ENCODE peak calls at places on chromosome 2, in ten cellular contexts. One of them, this sample, is unnamed.

GRCh38 chr2:218396688-218397501 is 2.8 kb upstream of the CTDSP1 start:
- DNase-seq in cardiac muscle cell: peak; percentile 67
- DNase-seq in neural progenitor cell: peak; percentile 50
- DNase-seq in left ventricle myocardium inferior: peak; percentile 84
- DNase-seq in heart right ventricle: peak; percentile 82
- DNase-seq in heart left ventricle: peak; percentile 92
- DNase-seq in lower lobe of right lung: peak; percentile 91
- DNase-seq in sigmoid colon: peak; percentile 92
- DNase-seq in gastrocnemius medialis: peak; percentile 68
- DNase-seq in colonic mucosa: peak; percentile 81
- DNase-seq in this sample: peak; percentile 75

GRCh38 chr2:105321875-105322646 is 7.5 kb downstream of the TGFBRAP1 start:
- DNase-seq in cardiac muscle cell: no peak
- DNase-seq in neural progenitor cell: no peak
- DNase-seq in left ventricle myocardium inferior: no peak
- DNase-seq in heart right ventricle: no peak
- DNase-seq in heart left ventricle: no peak
- DNase-seq in lower lobe of right lung: no peak
- DNase-seq in sigmoid colon: no peak
- DNase-seq in gastrocnemius medialis: no peak
- DNase-seq in colonic mucosa: no peak
- DNase-seq in this sample: no peak

GRCh38 chr2:137957033-137957432 is 7.2 kb upstream of the HNMT start:
- DNase-seq in cardiac muscle cell: no peak
- DNase-seq in neural progenitor cell: no peak
- DNase-seq in left ventricle myocardium inferior: no peak
- DNase-seq in heart right ventricle: no peak
- DNase-seq in heart left ventricle: no peak
- DNase-seq in lower lobe of right lung: no peak
- DNase-seq in sigmoid colon: no peak
- DNase-seq in gastrocnemius medialis: no peak
- DNase-seq in colonic mucosa: no peak
- DNase-seq in this sample: no peak

GRCh38 chr2:191245869-191246531 is 796 bp downstream of the MYO1B start:
- DNase-seq in cardiac muscle cell: peak; percentile 83
- DNase-seq in neural progenitor cell: peak; percentile 94
- DNase-seq in left ventricle myocardium inferior: peak; percentile 77
- DNase-seq in heart right ventricle: peak; percentile 69
- DNase-seq in heart left ventricle: peak; percentile 78
- DNase-seq in lower lobe of right lung: peak; percentile 86
- DNase-seq in sigmoid colon: peak; percentile 74
- DNase-seq in gastrocnemius medialis: peak; percentile 19
- DNase-seq in colonic mucosa: peak; percentile 84
- DNase-seq in this sample: no peak

GRCh38 chr2:28088970-28089369 is 198.4 kb downstream of the BABAM2 start:
- DNase-seq in cardiac muscle cell: no peak
- DNase-seq in neural progenitor cell: no peak
- DNase-seq in left ventricle myocardium inferior: no peak
- DNase-seq in heart right ventricle: no peak
- DNase-seq in heart left ventricle: no peak
- DNase-seq in lower lobe of right lung: no peak
- DNase-seq in sigmoid colon: no peak
- DNase-seq in gastrocnemius medialis: no peak
- DNase-seq in colonic mucosa: no peak
- DNase-seq in this sample: no peak

GRCh38 chr2:240579771-240580614 is 6.5 kb upstream of the CAPN10 start:
- DNase-seq in cardiac muscle cell: no peak
- DNase-seq in neural progenitor cell: peak; percentile 52
- DNase-seq in left ventricle myocardium inferior: no peak
- DNase-seq in heart right ventricle: peak; percentile 40
- DNase-seq in heart left ventricle: peak; percentile 77
- DNase-seq in lower lobe of right lung: peak; percentile 89
- DNase-seq in sigmoid colon: peak; percentile 88
- DNase-seq in gastrocnemius medialis: peak; percentile 77
- DNase-seq in colonic mucosa: peak; percentile 69
- DNase-seq in this sample: peak; percentile 81

GRCh38 chr2:138421315-138421970 is 80.1 kb upstream of the SPOPL start:
- DNase-seq in cardiac muscle cell: no peak
- DNase-seq in neural progenitor cell: no peak
- DNase-seq in left ventricle myocardium inferior: no peak
- DNase-seq in heart right ventricle: no peak
- DNase-seq in heart left ventricle: no peak
- DNase-seq in lower lobe of right lung: no peak
- DNase-seq in sigmoid colon: no peak
- DNase-seq in gastrocnemius medialis: no peak
- DNase-seq in colonic mucosa: no peak
- DNase-seq in this sample: no peak

GRCh38 chr2:169363570-169364150 is 1.3 kb upstream of the LRP2 start:
- DNase-seq in cardiac muscle cell: peak; percentile 36
- DNase-seq in neural progenitor cell: peak; percentile 76
- DNase-seq in left ventricle myocardium inferior: no peak
- DNase-seq in heart right ventricle: no peak
- DNase-seq in heart left ventricle: peak; percentile 29
- DNase-seq in lower lobe of right lung: peak; percentile 77
- DNase-seq in sigmoid colon: no peak
- DNase-seq in gastrocnemius medialis: no peak
- DNase-seq in colonic mucosa: peak; percentile 23
- DNase-seq in this sample: no peak

GRCh38 chr2:226550801-226551200 is 248.8 kb downstream of the IRS1 start:
- DNase-seq in cardiac muscle cell: no peak
- DNase-seq in neural progenitor cell: no peak
- DNase-seq in left ventricle myocardium inferior: no peak
- DNase-seq in heart right ventricle: no peak
- DNase-seq in heart left ventricle: no peak
- DNase-seq in lower lobe of right lung: no peak
- DNase-seq in sigmoid colon: no peak
- DNase-seq in gastrocnemius medialis: no peak
- DNase-seq in colonic mucosa: no peak
- DNase-seq in this sample: no peak

GRCh38 chr2:207408086-207408794 is 121.5 kb upstream of the CREB1 start:
- DNase-seq in cardiac muscle cell: no peak
- DNase-seq in neural progenitor cell: no peak
- DNase-seq in left ventricle myocardium inferior: no peak
- DNase-seq in heart right ventricle: no peak
- DNase-seq in heart left ventricle: no peak
- DNase-seq in lower lobe of right lung: no peak
- DNase-seq in sigmoid colon: no peak
- DNase-seq in gastrocnemius medialis: no peak
- DNase-seq in colonic mucosa: no peak
- DNase-seq in this sample: no peak

GRCh38 chr2:205161156-205161555 is 521.1 kb upstream of the NRP2 start:
- DNase-seq in cardiac muscle cell: no peak
- DNase-seq in neural progenitor cell: no peak
- DNase-seq in left ventricle myocardium inferior: no peak
- DNase-seq in heart right ventricle: no peak
- DNase-seq in heart left ventricle: no peak
- DNase-seq in lower lobe of right lung: no peak
- DNase-seq in sigmoid colon: no peak
- DNase-seq in gastrocnemius medialis: no peak
- DNase-seq in colonic mucosa: no peak
- DNase-seq in this sample: no peak

GRCh38 chr2:71884303-71885042 is 263.2 kb downstream of the CYP26B1 start:
- DNase-seq in cardiac muscle cell: no peak
- DNase-seq in neural progenitor cell: no peak
- DNase-seq in left ventricle myocardium inferior: no peak
- DNase-seq in heart right ventricle: no peak
- DNase-seq in heart left ventricle: no peak
- DNase-seq in lower lobe of right lung: no peak
- DNase-seq in sigmoid colon: no peak
- DNase-seq in gastrocnemius medialis: peak; percentile 68
- DNase-seq in colonic mucosa: no peak
- DNase-seq in this sample: no peak

DNA sequence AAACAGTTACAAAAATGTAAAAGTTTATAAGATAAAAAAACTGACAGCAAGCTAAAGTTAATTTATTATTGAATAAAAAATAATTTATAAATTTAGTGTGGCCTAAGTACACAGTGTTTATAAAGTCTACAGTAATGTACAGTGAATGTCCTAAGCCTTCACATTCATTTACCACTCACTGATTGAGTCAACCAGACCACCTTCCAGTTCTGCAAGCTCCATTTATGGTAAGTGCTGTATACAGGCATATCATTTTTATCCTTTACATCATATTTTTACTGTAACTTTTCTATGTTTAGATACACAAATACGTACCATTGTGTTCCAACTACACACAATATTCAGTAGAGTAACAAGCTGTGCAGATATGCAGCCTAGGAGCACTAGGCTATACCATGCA is 184.2 kb upstream of the LRATD1 start:
- DNase-seq in cardiac muscle cell: no peak
- DNase-seq in neural progenitor cell: no peak
- DNase-seq in left ventricle myocardium inferior: no peak
- DNase-seq in heart right ventricle: no peak
- DNase-seq in heart left ventricle: no peak
- DNase-seq in lower lobe of right lung: no peak
- DNase-seq in sigmoid colon: no peak
- DNase-seq in gastrocnemius medialis: no peak
- DNase-seq in colonic mucosa: no peak
- DNase-seq in this sample: no peak
- H3K9me3 ChIP-seq in cardiac muscle cell: no peaks in the 10 kb centered on the region
- H3K9me3 ChIP-seq in neural progenitor cell: no peaks in the 10 kb centered on the region
- H3K9me3 ChIP-seq in left ventricle myocardium inferior: peaks cover 19% of the 10 kb centered on the region
- H3K9me3 ChIP-seq in heart right ventricle: peaks cover 9% of the 10 kb centered on the region
- H3K9me3 ChIP-seq in heart left ventricle: no peaks in the 10 kb centered on the region
- H3K9me3 ChIP-seq in lower lobe of right lung: peaks cover 11% of the 10 kb centered on the region
- H3K9me3 ChIP-seq in sigmoid colon: no peaks in the 10 kb centered on the region
- H3K9me3 ChIP-seq in gastrocnemius medialis: no peaks in the 10 kb centered on the region
- H3K9me3 ChIP-seq in colonic mucosa: no peaks in the 10 kb centered on the region
- H3K9me3 ChIP-seq in this sample: peaks cover 9% of the 10 kb centered on the region

DNA sequence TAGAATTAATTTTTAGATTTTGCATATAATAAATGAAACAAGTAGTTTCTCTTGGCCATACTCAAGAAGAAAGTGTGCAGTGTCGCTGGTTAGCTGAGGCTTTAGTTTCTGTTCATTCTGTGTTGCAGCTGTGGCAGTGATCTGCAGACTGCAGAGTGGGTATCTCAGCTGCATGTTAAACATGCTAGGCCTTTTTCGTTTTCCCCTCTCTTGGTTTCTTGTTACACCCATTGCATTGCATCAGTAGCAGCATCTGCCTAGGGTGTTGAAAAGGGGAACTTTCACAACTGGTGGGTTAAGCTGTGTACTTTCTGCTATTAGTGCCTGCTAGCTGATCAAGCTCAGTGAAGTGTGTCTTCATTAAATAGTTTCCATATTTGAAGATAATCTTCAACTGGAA is 51.3 kb downstream of the ACSL3 start:
- DNase-seq in cardiac muscle cell: peak; percentile 20
- DNase-seq in neural progenitor cell: no peak
- DNase-seq in left ventricle myocardium inferior: no peak
- DNase-seq in heart right ventricle: no peak
- DNase-seq in heart left ventricle: no peak
- DNase-seq in lower lobe of right lung: no peak
- DNase-seq in sigmoid colon: no peak
- DNase-seq in gastrocnemius medialis: peak; percentile 26
- DNase-seq in colonic mucosa: no peak
- DNase-seq in this sample: no peak
- H3K27ac ChIP-seq in cardiac muscle cell: peak overlapping the region; percentile 71
- H3K27ac ChIP-seq in neural progenitor cell: no peak overlapping the region
- H3K27ac ChIP-seq in left ventricle myocardium inferior: peak overlapping the region; percentile 66
- H3K27ac ChIP-seq in heart right ventricle: no peak overlapping the region
- H3K27ac ChIP-seq in heart left ventricle: no peak overlapping the region
- H3K27ac ChIP-seq in lower lobe of right lung: no peak overlapping the region
- H3K27ac ChIP-seq in sigmoid colon: peak overlapping the region; percentile 7
- H3K27ac ChIP-seq in gastrocnemius medialis: peak overlapping the region; percentile 79
- H3K27ac ChIP-seq in colonic mucosa: no peak overlapping the region
- H3K27ac ChIP-seq in this sample: no peak overlapping the region

DNA sequence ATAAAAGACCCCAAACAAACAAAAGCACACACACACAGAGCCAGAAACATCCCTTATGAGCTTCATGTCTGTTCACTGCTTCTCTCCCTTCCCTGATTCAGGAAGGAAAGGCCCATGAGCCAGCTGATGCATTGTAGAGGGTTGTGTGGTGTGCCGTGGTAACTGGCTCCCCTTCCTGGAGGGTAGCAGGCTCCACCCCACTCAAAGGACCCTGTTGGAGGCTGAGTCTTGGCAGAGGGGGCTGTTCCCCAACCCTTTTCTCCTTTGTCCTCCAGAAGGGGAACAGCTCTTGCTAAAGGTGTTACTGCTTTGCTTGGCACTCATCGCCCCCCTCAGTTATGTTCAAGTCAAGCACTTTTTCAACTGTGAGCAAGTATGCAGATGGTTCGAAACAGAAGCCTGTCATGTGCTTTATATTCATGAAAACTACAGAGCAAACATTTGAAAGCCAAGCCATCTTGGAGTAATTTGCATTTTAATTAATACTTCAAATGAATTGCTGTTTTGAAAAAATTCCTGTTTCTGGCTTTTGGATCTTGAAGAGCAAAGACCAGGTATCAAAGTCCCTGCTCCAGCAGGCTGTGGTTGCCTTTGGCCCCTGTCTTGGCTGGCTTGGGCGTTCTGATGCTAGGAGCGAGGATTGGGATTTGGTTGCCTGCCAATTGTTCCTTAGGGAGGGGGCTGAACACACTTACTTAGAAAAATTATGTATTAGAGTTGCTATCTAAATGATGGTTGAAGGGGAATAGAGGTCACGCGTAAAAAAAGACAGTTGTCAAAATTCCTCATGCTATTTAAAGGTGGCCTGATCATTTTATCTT is 267.8 kb downstream of the TSN start:
- DNase-seq in cardiac muscle cell: no peak
- DNase-seq in neural progenitor cell: no peak
- DNase-seq in left ventricle myocardium inferior: no peak
- DNase-seq in heart right ventricle: no peak
- DNase-seq in heart left ventricle: no peak
- DNase-seq in lower lobe of right lung: no peak
- DNase-seq in sigmoid colon: no peak
- DNase-seq in gastrocnemius medialis: no peak
- DNase-seq in colonic mucosa: no peak
- DNase-seq in this sample: no peak
- TF ChIP-seq CTCF in cardiac muscle cell: no peak
- TF ChIP-seq CTCF in neural progenitor cell: no peak
- TF ChIP-seq CTCF in left ventricle myocardium inferior: no peak
- TF ChIP-seq CTCF in heart right ventricle: no peak
- TF ChIP-seq CTCF in heart left ventricle: no peak
- TF ChIP-seq CTCF in lower lobe of right lung: no peak
- TF ChIP-seq CTCF in sigmoid colon: no peak
- TF ChIP-seq CTCF in gastrocnemius medialis: no peak
- TF ChIP-seq CTCF in colonic mucosa: no peak
- TF ChIP-seq CTCF in this sample: no peak

GRCh38 chr2:6254446-6254845 is 562.3 kb downstream of the SOX11 start:
- DNase-seq in cardiac muscle cell: no peak
- DNase-seq in neural progenitor cell: no peak
- DNase-seq in left ventricle myocardium inferior: no peak
- DNase-seq in heart right ventricle: no peak
- DNase-seq in heart left ventricle: no peak
- DNase-seq in lower lobe of right lung: no peak
- DNase-seq in sigmoid colon: no peak
- DNase-seq in gastrocnemius medialis: no peak
- DNase-seq in colonic mucosa: no peak
- DNase-seq in this sample: no peak

DNA sequence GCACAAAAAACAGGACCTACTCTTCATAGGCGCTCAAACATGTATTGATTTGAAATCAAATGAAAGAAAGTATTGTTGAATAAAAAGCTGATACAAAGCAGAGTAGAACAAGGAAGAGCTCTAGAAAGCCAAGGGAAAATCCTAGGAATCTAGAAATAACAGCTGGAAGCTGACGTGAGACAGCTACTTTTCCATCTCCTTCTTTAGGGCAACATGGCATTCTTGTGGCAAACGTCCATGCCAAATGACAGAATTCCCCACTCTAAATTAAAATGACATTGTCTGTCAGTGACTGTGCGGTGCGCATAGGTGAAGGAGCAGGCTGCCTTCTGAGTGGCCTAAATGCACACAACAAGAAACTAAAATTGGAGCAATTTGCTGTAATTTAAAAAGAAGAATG is 557.4 kb downstream of the SOX11 start:
- DNase-seq in cardiac muscle cell: no peak
- DNase-seq in neural progenitor cell: no peak
- DNase-seq in left ventricle myocardium inferior: no peak
- DNase-seq in heart right ventricle: no peak
- DNase-seq in heart left ventricle: no peak
- DNase-seq in lower lobe of right lung: no peak
- DNase-seq in sigmoid colon: no peak
- DNase-seq in gastrocnemius medialis: no peak
- DNase-seq in colonic mucosa: no peak
- DNase-seq in this sample: no peak
- H3K9me3 ChIP-seq in cardiac muscle cell: no peaks in the 10 kb centered on the region
- H3K9me3 ChIP-seq in neural progenitor cell: peaks cover 5% of the 10 kb centered on the region
- H3K9me3 ChIP-seq in left ventricle myocardium inferior: no peaks in the 10 kb centered on the region
- H3K9me3 ChIP-seq in heart right ventricle: no peaks in the 10 kb centered on the region
- H3K9me3 ChIP-seq in heart left ventricle: no peaks in the 10 kb centered on the region
- H3K9me3 ChIP-seq in lower lobe of right lung: no peaks in the 10 kb centered on the region
- H3K9me3 ChIP-seq in sigmoid colon: no peaks in the 10 kb centered on the region
- H3K9me3 ChIP-seq in gastrocnemius medialis: no peaks in the 10 kb centered on the region
- H3K9me3 ChIP-seq in colonic mucosa: no peaks in the 10 kb centered on the region
- H3K9me3 ChIP-seq in this sample: no peaks in the 10 kb centered on the region